ENCODE peak calls at places on chromosome 1, in nine cellular contexts. N, R, U, P, V, F, S, Q and G are unnamed samples.
A peak's percentile ranks its signal among the peaks of the same experiment; 100 is the strongest.

GRCh38 chr1:12620142-12620865 is 2.3 kb upstream of the DHRS3 start:
- DNase-seq in N (no peak), R (no peak), U (peak; percentile 47), P (no peak), V (no peak), F (no peak), S (peak; percentile 80), Q (no peak), G (no peak)

GRCh38 chr1:207745285-207745684 is 6.6 kb upstream of the CD46 start:
- DNase-seq in N (no peak), R (no peak), U (no peak), P (no peak), V (no peak), F (no peak), S (no peak), Q (peak; percentile 48), G (no peak)

GRCh38 chr1:153626929-153627796 is at the start of gene S100A13:
- DNase-seq in N (no peak), R (no peak), U (peak; percentile 20), P (peak; percentile 94), V (peak; percentile 86), F (no peak), S (no peak), Q (peak; percentile 97), G (peak; percentile 51)

GRCh38 chr1:7223334-7224080 is 438.3 kb downstream of the CAMTA1 start:
- DNase-seq in N (no peak), R (no peak), U (no peak), P (no peak), V (no peak), F (no peak), S (no peak), Q (peak; percentile 85), G (no peak)

GRCh38 chr1:55876276-55877060 is 661.3 kb upstream of the USP24 start:
- DNase-seq in N (no peak), R (no peak), U (no peak), P (no peak), V (no peak), F (no peak), S (no peak), Q (no peak), G (no peak)

GRCh38 chr1:99590578-99591209 is 55.2 kb upstream of the PALMD start:
- DNase-seq in N (no peak), R (no peak), U (no peak), P (no peak), V (no peak), F (no peak), S (no peak), Q (peak; percentile 96), G (no peak)

GRCh38 chr1:156471496-156472490 is 28.8 kb downstream of the MEF2D start:
- DNase-seq in N (no peak), R (no peak), U (no peak), P (no peak), V (peak; percentile 98), F (no peak), S (no peak), Q (no peak), G (no peak)

GRCh38 chr1:20708057-20708456 is 9.8 kb downstream of the KIF17 start:
- DNase-seq in N (no peak), R (no peak), U (no peak), P (no peak), V (no peak), F (no peak), S (no peak), Q (no peak), G (no peak)

GRCh38 chr1:171666114-171666769 is 13.8 kb upstream of the MYOC start:
- DNase-seq in N (no peak), R (no peak), U (no peak), P (no peak), V (no peak), F (no peak), S (no peak), Q (no peak), G (no peak)

GRCh38 chr1:205535096-205535495 is 30.6 kb downstream of the CDK18 start:
- DNase-seq in N (no peak), R (no peak), U (no peak), P (no peak), V (no peak), F (no peak), S (no peak), Q (no peak), G (no peak)

GRCh38 chr1:117210831-117211261 is at the start of gene VTCN1:
- DNase-seq in N (no peak), R (no peak), U (no peak), P (no peak), V (peak; percentile 65), F (no peak), S (no peak), Q (no peak), G (no peak)

GRCh38 chr1:9294440-9294773 is 1.7 kb downstream of the SPSB1 start:
- DNase-seq in N (no peak), R (no peak), U (peak; percentile 46), P (no peak), V (peak; percentile 73), F (no peak), S (no peak), Q (peak; percentile 95), G (no peak)

GRCh38 chr1:160078392-160079195 is 2.7 kb upstream of the KCNJ9 start:
- DNase-seq in N (no peak), R (peak; percentile 40), U (peak; percentile 73), P (peak; percentile 70), V (peak; percentile 35), F (peak; percentile 39), S (peak; percentile 77), Q (peak; percentile 31), G (peak; percentile 43)

GRCh38 chr1:216702170-216702569 is 21.1 kb downstream of the ESRRG start:
- DNase-seq in N (no peak), R (no peak), U (no peak), P (no peak), V (no peak), F (no peak), S (no peak), Q (no peak), G (no peak)

GRCh38 chr1:156859523-156860112 is 701 bp upstream of the INSRR start:
- DNase-seq in N (no peak), R (no peak), U (peak; percentile 40), P (peak; percentile 40), V (no peak), F (peak; percentile 8), S (peak; percentile 48), Q (no peak), G (no peak)

GRCh38 chr1:36475910-36476604 is 6.7 kb downstream of the CSF3R start:
- DNase-seq in N (no peak), R (no peak), U (no peak), P (no peak), V (no peak), F (no peak), S (no peak), Q (no peak), G (no peak)